ENCODE peak calls at places on chromosomes 3 and 15, in five cellular contexts. G is head of caudate nucleus, B is HEK293T, S is globus pallidus, Y is breast epithelium. U is an unnamed sample.
A peak's percentile ranks its signal among the peaks of the same experiment; 100 is the strongest.

GRCh38 chr15:95868970-95869369 is 461.5 kb upstream of the NR2F2 start:
- DNase-seq in S (no peak), Y (no peak), G (no peak), B (no peak), U (no peak)

GRCh38 chr3:48405343-48405881 is 24.5 kb downstream of the PLXNB1 start:
- DNase-seq in G (no peak), S (no peak), Y (peak; percentile 50), B (no peak), U (no peak)

GRCh38 chr3:48435223-48435595 is 4.7 kb downstream of the CCDC51 start:
- DNase-seq in B (no peak), S (no peak), Y (no peak), G (no peak), U (no peak)

GRCh38 chr3:33543600-33543999 is 103.4 kb upstream of the UBP1 start:
- DNase-seq in Y (no peak), B (no peak), S (no peak), G (no peak), U (no peak)

GRCh38 chr3:96300743-96301142 is 513.7 kb upstream of the EPHA6 start:
- DNase-seq in G (no peak), Y (no peak), S (no peak), B (no peak), U (no peak)

GRCh38 chr15:62828364-62828763 is 214.2 kb upstream of the TPM1 start:
- DNase-seq in G (no peak), Y (no peak), S (no peak), B (no peak), U (peak; percentile 14)

GRCh38 chr3:128492353-128493220 is at the start of gene GATA2:
- DNase-seq in G (peak; percentile 28), B (no peak), Y (no peak), S (no peak), U (no peak)

GRCh38 chr15:63800739-63801138 is 33.0 kb downstream of the HERC1 start:
- DNase-seq in B (no peak), Y (no peak), G (no peak), S (no peak), U (no peak)

GRCh38 chr15:97224191-97224641 is 736.3 kb upstream of the ARRDC4 start:
- DNase-seq in G (no peak), S (no peak), B (no peak), Y (no peak), U (no peak)

GRCh38 chr3:172107403-172107802 is 68.0 kb downstream of the FNDC3B start:
- DNase-seq in Y (no peak), G (no peak), S (no peak), B (no peak), U (no peak)

U was measured in NCI-H510A treated with DMSO at 0.1 percent for 48 hours.